ENCODE peak calls at places on chromosomes 4 and X, in nine cellular contexts. V is SK-N-SH treated with all-trans-retinoic acid at 6 μM for 48 hours; Q is heart left ventricle; Y is memory B cell; N is stimulated activated naive CD8-positive, alpha-beta T cell treated with anti-CD3 and anti-CD28 coated beads, Interleukin-15, amount 100 ng/mL, for 72 hours; Z is PC-3; J is activated CD8-positive, alpha-beta T cell treated with anti-CD3 and anti-CD28 coated beads for 36 hours; U is natural killer cell; I is left lobe of liver. F is an unnamed sample.

GRCh38 chr4:6916587-6917444 is 7.2 kb downstream of the TBC1D14 start:
- ATAC-seq in V (peak; percentile 58), Q (peak; percentile 16), Y (peak; percentile 38), N (peak; percentile 87), Z (no peak), J (peak; percentile 82), U (peak; percentile 82), I (peak; percentile 6), F (peak; percentile 90)

GRCh38 chrX:50769389-50770063 is 44.5 kb downstream of the SHROOM4 start:
- ATAC-seq in V (no peak), Q (peak; percentile 81), Y (no peak), N (no peak), Z (no peak), J (no peak), U (no peak), I (no peak), F (no peak)

GRCh38 chr4:110610940-110611785 is 11.7 kb downstream of the PITX2 start:
- ATAC-seq in V (peak; percentile 24), Q (peak; percentile 38), Y (no peak), N (peak; percentile 57), Z (no peak), J (peak; percentile 42), U (no peak), I (peak; percentile 23), F (no peak)

GRCh38 chr4:148341980-148342800 is 100.0 kb downstream of the NR3C2 start:
- ATAC-seq in V (no peak), Q (peak; percentile 55), Y (no peak), N (no peak), Z (no peak), J (no peak), U (no peak), I (no peak), F (no peak)

GRCh38 chr4:28092610-28093009 is 1232.0 kb downstream of the STIM2 start:
- ATAC-seq in V (no peak), Q (no peak), Y (no peak), N (no peak), Z (peak; percentile 93), J (no peak), U (no peak), I (no peak), F (no peak)

GRCh38 chr4:67550491-67551256 is 5.4 kb upstream of the CENPC start:
- ATAC-seq in V (no peak), Q (no peak), Y (peak; percentile 43), N (no peak), Z (no peak), J (no peak), U (no peak), I (no peak), F (no peak)

GRCh38 chr4:166308589-166308988 is 435.6 kb downstream of the TLL1 start:
- ATAC-seq in V (no peak), Q (no peak), Y (no peak), N (no peak), Z (no peak), J (no peak), U (no peak), I (no peak), F (no peak)

GRCh38 chr4:143260750-143261149 is 75.9 kb upstream of the GAB1 start:
- ATAC-seq in V (no peak), Q (no peak), Y (no peak), N (no peak), Z (no peak), J (no peak), U (no peak), I (no peak), F (no peak)

GRCh38 chr4:26867914-26868684 is 7.5 kb downstream of the STIM2 start:
- ATAC-seq in V (peak; percentile 31), Q (peak; percentile 33), Y (peak; percentile 14), N (peak; percentile 35), Z (no peak), J (peak; percentile 21), U (no peak), I (peak; percentile 43), F (peak; percentile 31)

GRCh38 chr4:37383579-37384229 is 139.2 kb downstream of the NWD2 start:
- ATAC-seq in V (peak; percentile 74), Q (no peak), Y (no peak), N (peak; percentile 42), Z (peak; percentile 48), J (no peak), U (no peak), I (peak; percentile 97), F (no peak)

GRCh38 chr4:1208970-1209704 is 36.8 kb upstream of the SPON2 start:
- ATAC-seq in V (no peak), Q (peak; percentile 2), Y (no peak), N (no peak), Z (no peak), J (no peak), U (no peak), I (no peak), F (no peak)

GRCh38 chr4:123743821-123744220 is 347.2 kb downstream of the SPRY1 start:
- ATAC-seq in V (no peak), Q (no peak), Y (no peak), N (no peak), Z (no peak), J (no peak), U (no peak), I (no peak), F (no peak)

GRCh38 chrX:10467793-10468192 is 152.6 kb downstream of the MID1 start:
- ATAC-seq in V (no peak), Q (no peak), Y (no peak), N (no peak), Z (no peak), J (no peak), U (peak; percentile 27), I (no peak), F (no peak)

GRCh38 chr4:184814686-184815045 is 11.1 kb downstream of the ACSL1 start:
- ATAC-seq in V (peak; percentile 59), Q (no peak), Y (no peak), N (no peak), Z (peak; percentile 28), J (no peak), U (no peak), I (no peak), F (no peak)

GRCh38 chr4:89587364-89587763 is 249.6 kb downstream of the SNCA start:
- ATAC-seq in V (no peak), Q (no peak), Y (no peak), N (no peak), Z (no peak), J (no peak), U (no peak), I (no peak), F (no peak)

GRCh38 chrX:16125520-16126149 is 2.3 kb downstream of the GRPR start:
- ATAC-seq in V (no peak), Q (no peak), Y (no peak), N (no peak), Z (peak; percentile 37), J (no peak), U (no peak), I (peak; percentile 70), F (no peak)

GRCh38 chrX:49956313-49956712 is 33.9 kb downstream of the CLCN5 start:
- ATAC-seq in V (no peak), Q (no peak), Y (no peak), N (no peak), Z (no peak), J (no peak), U (no peak), I (no peak), F (no peak)

GRCh38 chr4:25953740-25954139 is 39.7 kb downstream of the SMIM20 start:
- ATAC-seq in V (no peak), Q (peak; percentile 47), Y (no peak), N (no peak), Z (peak; percentile 92), J (no peak), U (no peak), I (no peak), F (no peak)

GRCh38 chr4:142743071-142743825 is 102.9 kb downstream of the INPP4B start:
- ATAC-seq in V (no peak), Q (peak; percentile 52), Y (no peak), N (no peak), Z (no peak), J (no peak), U (no peak), I (peak; percentile 63), F (no peak)

GRCh38 chr4:121693450-121693849 is 3.3 kb downstream of the ANXA5 start:
- ATAC-seq in V (no peak), Q (no peak), Y (no peak), N (no peak), Z (no peak), J (no peak), U (no peak), I (no peak), F (no peak)

GRCh38 chr4:173237722-173238121 is 69.1 kb downstream of the GALNT7 start:
- ATAC-seq in V (no peak), Q (no peak), Y (no peak), N (no peak), Z (no peak), J (no peak), U (no peak), I (no peak), F (no peak)

GRCh38 chr4:8829584-8829983 is 42.1 kb downstream of the HMX1 start:
- ATAC-seq in V (no peak), Q (no peak), Y (no peak), N (no peak), Z (no peak), J (no peak), U (no peak), I (no peak), F (no peak)

GRCh38 chrX:49309401-49309981 is 6.0 kb downstream of the GAGE10 start:
- ATAC-seq in V (peak; percentile 59), Q (peak; percentile 31), Y (peak; percentile 44), N (peak; percentile 59), Z (peak; percentile 77), J (peak; percentile 47), U (peak; percentile 80), I (peak; percentile 68), F (peak; percentile 60)

GRCh38 chr4:79025170-79025569 is 85.9 kb upstream of the PAQR3 start:
- ATAC-seq in V (no peak), Q (no peak), Y (no peak), N (no peak), Z (peak; percentile 87), J (no peak), U (no peak), I (no peak), F (no peak)

GRCh38 chrX:17214962-17215361 is 160.0 kb upstream of the NHS start:
- ATAC-seq in V (no peak), Q (peak; percentile 29), Y (no peak), N (no peak), Z (no peak), J (no peak), U (no peak), I (no peak), F (no peak)

GRCh38 chr4:74919783-74920182 is 13.1 kb upstream of the PARM1 start:
- ATAC-seq in V (no peak), Q (no peak), Y (no peak), N (no peak), Z (no peak), J (no peak), U (no peak), I (no peak), F (no peak)

GRCh38 chr4:162457071-162457865 is 293.5 kb upstream of the FSTL5 start:
- ATAC-seq in V (no peak), Q (no peak), Y (no peak), N (no peak), Z (no peak), J (no peak), U (no peak), I (no peak), F (no peak)

GRCh38 chr4:186069734-186070133 is 778 bp downstream of the TLR3 start:
- ATAC-seq in V (no peak), Q (no peak), Y (no peak), N (no peak), Z (no peak), J (no peak), U (no peak), I (no peak), F (no peak)

GRCh38 chr4:13088726-13089658 is 395.1 kb downstream of the RAB28 start:
- ATAC-seq in V (no peak), Q (no peak), Y (no peak), N (no peak), Z (no peak), J (no peak), U (no peak), I (peak; percentile 85), F (no peak)

GRCh38 chrX:129798888-129799287 is 19.1 kb downstream of the SASH3 start:
- ATAC-seq in V (no peak), Q (no peak), Y (no peak), N (peak; percentile 91), Z (no peak), J (peak; percentile 85), U (no peak), I (no peak), F (peak; percentile 96)

GRCh38 chr4:62495039-62495438 is 1294.9 kb downstream of the ADGRL3 start:
- ATAC-seq in V (no peak), Q (no peak), Y (no peak), N (no peak), Z (no peak), J (no peak), U (no peak), I (no peak), F (no peak)

F was measured in activated T-helper 17 cell treated with anti-CD3 and anti-CD28 coated beads, Interleukin-2, amount 50 U/mL, for 72 hours.